ENCODE peak calls at places on chromosomes 1 and 21, in four cellular contexts. D, G, X and E are unnamed samples.

GRCh38 chr1:25922633-25923567 is 16.7 kb upstream of the STMN1 start:
- DNase-seq in G (peak), D (peak), X (no peak), E (no peak)

GRCh38 chr1:41664861-41665640 is 180.6 kb upstream of the EDN2 start:
- DNase-seq in D (no peak), G (no peak), X (peak), E (no peak)

GRCh38 chr1:32966900-32967299 is 2.3 kb upstream of the RNF19B start:
- DNase-seq in D (no peak), G (no peak), X (no peak), E (no peak)

GRCh38 chr1:47848985-47849610 is 148.1 kb downstream of the TRABD2B start:
- DNase-seq in G (no peak), D (no peak), X (no peak), E (no peak)

GRCh38 chr1:108691886-108692723 is at the start of gene PRPF38B:
- DNase-seq in D (peak), G (peak), X (peak), E (peak)

GRCh38 chr1:65449214-65449823 is 28.9 kb downstream of the LEPR start:
- DNase-seq in D (no peak), X (no peak), G (no peak), E (no peak)

GRCh38 chr1:47907192-47907528 is 90.0 kb downstream of the TRABD2B start:
- DNase-seq in X (no peak), G (no peak), D (no peak), E (no peak)

GRCh38 chr1:30965914-30966313 is 57.4 kb upstream of the SDC3 start:
- DNase-seq in X (no peak), G (no peak), D (no peak), E (no peak)

GRCh38 chr1:204828352-204828850 is 42.3 kb upstream of the NFASC start:
- DNase-seq in D (peak), X (no peak), G (peak), E (peak)

GRCh38 chr1:182085726-182086125 is 24.2 kb upstream of the ZNF648 start:
- DNase-seq in D (no peak), X (no peak), G (no peak), E (no peak)

GRCh38 chr21:38875694-38876492 is 70.2 kb downstream of the ETS2 start:
- DNase-seq in X (peak), D (no peak), G (no peak), E (no peak)

GRCh38 chr1:201552941-201553341 is 14.0 kb downstream of the NAV1 start:
- DNase-seq in G (peak), D (no peak), X (no peak), E (no peak)

GRCh38 chr1:42940851-42941639 is 17.6 kb downstream of the SLC2A1 start:
- DNase-seq in X (peak), G (no peak), D (no peak), E (no peak)

GRCh38 chr21:45938811-45939520 is 42.6 kb upstream of the COL6A1 start:
- DNase-seq in G (no peak), D (no peak), X (no peak), E (no peak)

GRCh38 chr1:26283871-26284596 is 4.1 kb downstream of the SH3BGRL3 start:
- DNase-seq in D (no peak), X (no peak), G (no peak), E (no peak)

GRCh38 chr1:165143437-165144065 is 213.0 kb downstream of the LMX1A start:
- DNase-seq in X (peak), D (no peak), G (no peak), E (no peak)

GRCh38 chr1:206575165-206575893 is 36.9 kb downstream of the EIF2D start:
- DNase-seq in X (peak), G (no peak), D (peak), E (no peak)

GRCh38 chr1:13543927-13544556 is 30.2 kb upstream of the LRRC38 start:
- DNase-seq in X (peak), G (peak), D (peak), E (no peak)

GRCh38 chr1:234431255-234431654 is 47.7 kb downstream of the TARBP1 start:
- DNase-seq in G (no peak), X (peak), D (no peak), E (no peak)

GRCh38 chr1:85463666-85464496 is 1.1 kb downstream of the DDAH1 start:
- DNase-seq in X (no peak), G (no peak), D (no peak), E (no peak)

GRCh38 chr21:30625449-30625848 is 5.0 kb downstream of the KRTAP20-4 start:
- DNase-seq in G (no peak), X (no peak), D (no peak), E (no peak)

GRCh38 chr1:70033934-70034333 is 171.4 kb downstream of the LRRC40 start:
- DNase-seq in D (no peak), G (no peak), X (no peak), E (no peak)

GRCh38 chr1:51044834-51045233 is 57.2 kb upstream of the C1orf185 start:
- DNase-seq in D (no peak), G (no peak), X (peak), E (no peak)

GRCh38 chr1:218693584-218693983 is 348.4 kb downstream of the TGFB2 start:
- DNase-seq in D (no peak), X (no peak), G (no peak), E (no peak)

GRCh38 chr21:46088189-46088588 is 9.7 kb upstream of the COL6A2 start:
- DNase-seq in G (no peak), D (no peak), X (no peak), E (no peak)

GRCh38 chr1:211831558-211832323 is 1.2 kb upstream of the LPGAT1 start:
- DNase-seq in X (no peak), G (no peak), D (no peak), E (no peak)

GRCh38 chr1:204431310-204432184 is 19.9 kb upstream of the PPP1R15B start:
- DNase-seq in X (peak), D (peak), G (peak), E (peak)

GRCh38 chr1:35692310-35692709 is 26.4 kb downstream of the C1orf216 start:
- DNase-seq in G (no peak), X (no peak), D (no peak), E (no peak)

GRCh38 chr1:43056981-43057391 is 98.3 kb upstream of the SLC2A1 start:
- DNase-seq in D (no peak), G (no peak), X (peak), E (no peak)

GRCh38 chr1:116878804-116879477 is 30.8 kb upstream of the PTGFRN start:
- DNase-seq in G (no peak), D (peak), X (peak), E (no peak)

GRCh38 chr1:207321790-207322530 is 482 bp downstream of the CD55 start:
- DNase-seq in D (no peak), G (no peak), X (no peak), E (no peak)

GRCh38 chr1:6123083-6123482 is 57.0 kb downstream of the CHD5 start:
- DNase-seq in X (no peak), G (no peak), D (no peak), E (no peak)

GRCh38 chr1:206923009-206923960 is 1.5 kb upstream of the FCMR start:
- DNase-seq in X (no peak), D (no peak), G (no peak), E (no peak)

DNA sequence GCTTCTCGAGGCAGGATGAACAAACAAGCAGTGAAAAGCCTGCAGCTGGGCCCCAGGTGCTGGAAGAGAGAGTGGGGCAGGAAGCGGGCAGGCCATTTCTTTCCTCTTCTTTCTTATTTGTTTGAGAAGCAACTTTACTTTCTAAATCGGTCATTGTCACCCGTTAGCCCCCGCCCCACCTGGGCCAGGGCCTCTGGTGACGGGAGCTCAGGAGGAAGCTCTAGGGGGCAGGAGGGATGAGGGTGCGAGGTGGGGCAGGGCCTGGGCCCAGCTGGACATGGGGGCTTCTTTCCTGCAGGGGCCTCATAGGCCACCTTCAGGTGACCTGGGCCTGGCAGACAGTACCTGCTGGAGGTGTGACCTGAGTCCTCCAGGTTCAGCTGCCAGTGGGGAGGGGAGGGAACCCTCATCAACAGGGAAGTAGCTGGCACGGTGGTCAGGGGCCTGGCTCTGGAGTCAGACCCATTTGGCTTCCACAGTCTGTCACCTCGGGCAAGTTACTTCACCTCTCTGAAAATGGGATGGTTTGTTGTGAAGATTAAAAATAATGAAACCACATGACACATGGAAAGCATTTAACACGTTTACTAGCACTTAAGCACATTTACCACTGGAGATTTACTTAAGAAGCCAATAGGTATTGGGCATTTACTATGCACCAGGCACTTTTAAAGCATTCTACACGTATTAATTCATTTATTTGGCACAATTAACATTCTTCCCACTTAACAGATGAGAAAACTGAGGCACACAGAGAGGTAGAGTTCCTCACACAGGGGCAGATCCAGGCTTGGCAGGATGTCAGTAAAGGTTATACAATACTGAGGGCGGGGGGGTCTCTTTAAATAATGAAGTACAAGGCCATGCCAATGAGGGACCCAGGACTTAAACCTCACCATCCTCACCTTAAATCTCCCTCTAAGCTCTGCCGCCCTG is 54.2 kb upstream of the ID3 start:
- DNase-seq in D (no peak), X (no peak), G (no peak), E (no peak)
- TF ChIP-seq CTCF in D (no peak), X (no peak), G (no peak), E (no peak)

GRCh38 chr1:209652873-209653401 is 712 bp upstream of the LAMB3 start:
- DNase-seq in G (peak), D (no peak), X (peak), E (no peak)

GRCh38 chr1:209651148-209651547 is 1.1 kb downstream of the LAMB3 start:
- DNase-seq in D (peak), X (peak), G (no peak), E (no peak)

GRCh38 chr1:209653915-209654351 is 1.7 kb upstream of the LAMB3 start:
- DNase-seq in D (no peak), X (peak), G (no peak), E (no peak)

GRCh38 chr1:209650454-209650853 is 1.8 kb downstream of the LAMB3 start:
- DNase-seq in G (no peak), X (no peak), D (no peak), E (no peak)

GRCh38 chr1:209652121-209652742 is at the start of gene LAMB3:
- DNase-seq in D (no peak), G (no peak), X (peak), E (no peak)
- TF ChIP-seq CTCF in D (no peak), G (no peak), X (no peak), E (no peak)

GRCh38 chr1:241423541-241424479 is 66.8 kb upstream of the RGS7 start:
- DNase-seq in X (no peak), G (peak), D (peak), E (no peak)
- TF ChIP-seq CTCF in X (no peak), G (peak), D (no peak), E (no peak)

GRCh38 chr21:34889287-34889536 is 159.9 kb downstream of the RUNX1 start:
- DNase-seq in X (peak), D (no peak), G (no peak), E (no peak)

GRCh38 chr21:34886554-34887385 is 162.3 kb downstream of the RUNX1 start:
- DNase-seq in G (no peak), X (no peak), D (peak), E (no peak)

GRCh38 chr21:34888569-34889286 is 160.4 kb downstream of the RUNX1 start:
- DNase-seq in D (peak), X (peak), G (peak), E (no peak)

GRCh38 chr21:34889537-34890257 is 159.4 kb downstream of the RUNX1 start:
- DNase-seq in G (no peak), X (peak), D (peak), E (no peak)

GRCh38 chr21:34887729-34888568 is 161.2 kb downstream of the RUNX1 start:
- DNase-seq in G (peak), D (peak), X (peak), E (no peak)
- TF ChIP-seq CTCF in G (no peak), D (no peak), X (no peak), E (no peak)

DNA sequence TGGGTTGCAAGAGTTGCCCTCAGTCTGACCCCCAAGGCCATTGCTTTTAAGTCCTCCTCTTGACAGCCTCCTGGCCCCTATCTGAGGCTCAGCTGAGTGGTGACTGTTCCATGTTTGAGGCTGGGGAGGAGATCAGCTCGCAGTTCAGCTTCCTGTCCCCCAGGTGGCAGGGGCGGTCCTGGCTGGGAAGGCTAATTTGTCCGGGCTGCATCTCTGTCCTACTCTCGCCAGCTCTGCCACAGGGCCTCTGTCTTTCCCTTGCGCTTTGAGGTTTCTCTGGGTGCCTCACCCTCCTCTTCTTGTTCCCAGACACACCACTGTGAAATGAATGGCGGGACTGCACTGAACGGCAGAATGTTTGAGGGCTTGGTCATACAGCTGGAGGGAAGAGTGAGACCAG is 157.3 kb downstream of the KCNJ6 start:
- DNase-seq in X (peak), D (peak), G (no peak), E (no peak)
- TF ChIP-seq CTCF in X (peak), D (peak), G (no peak), E (peak)

GRCh38 chr1:224503161-224504118 is 68.8 kb upstream of the WDR26 start:
- DNase-seq in X (peak), D (peak), G (peak), E (peak)
- TF ChIP-seq CTCF in X (peak), D (peak), G (peak), E (no peak)

GRCh38 chr1:55246331-55246730 is 31.2 kb upstream of the USP24 start:
- DNase-seq in X (no peak), D (no peak), G (no peak), E (no peak)
- TF ChIP-seq CTCF in X (no peak), D (no peak), G (no peak), E (no peak)

GRCh38 chr1:214551052-214551435 is 358 bp downstream of the PTPN14 start:
- DNase-seq in X (no peak), D (no peak), G (peak), E (no peak)

GRCh38 chr1:214553142-214553710 is 1.8 kb upstream of the PTPN14 start:
- DNase-seq in X (no peak), G (no peak), D (no peak), E (no peak)

GRCh38 chr1:214550339-214551051 is 907 bp downstream of the PTPN14 start:
- DNase-seq in X (no peak), G (no peak), D (no peak), E (no peak)

GRCh38 chr1:214552174-214552608 is 789 bp upstream of the PTPN14 start:
- DNase-seq in G (peak), X (peak), D (peak), E (no peak)

DNA sequence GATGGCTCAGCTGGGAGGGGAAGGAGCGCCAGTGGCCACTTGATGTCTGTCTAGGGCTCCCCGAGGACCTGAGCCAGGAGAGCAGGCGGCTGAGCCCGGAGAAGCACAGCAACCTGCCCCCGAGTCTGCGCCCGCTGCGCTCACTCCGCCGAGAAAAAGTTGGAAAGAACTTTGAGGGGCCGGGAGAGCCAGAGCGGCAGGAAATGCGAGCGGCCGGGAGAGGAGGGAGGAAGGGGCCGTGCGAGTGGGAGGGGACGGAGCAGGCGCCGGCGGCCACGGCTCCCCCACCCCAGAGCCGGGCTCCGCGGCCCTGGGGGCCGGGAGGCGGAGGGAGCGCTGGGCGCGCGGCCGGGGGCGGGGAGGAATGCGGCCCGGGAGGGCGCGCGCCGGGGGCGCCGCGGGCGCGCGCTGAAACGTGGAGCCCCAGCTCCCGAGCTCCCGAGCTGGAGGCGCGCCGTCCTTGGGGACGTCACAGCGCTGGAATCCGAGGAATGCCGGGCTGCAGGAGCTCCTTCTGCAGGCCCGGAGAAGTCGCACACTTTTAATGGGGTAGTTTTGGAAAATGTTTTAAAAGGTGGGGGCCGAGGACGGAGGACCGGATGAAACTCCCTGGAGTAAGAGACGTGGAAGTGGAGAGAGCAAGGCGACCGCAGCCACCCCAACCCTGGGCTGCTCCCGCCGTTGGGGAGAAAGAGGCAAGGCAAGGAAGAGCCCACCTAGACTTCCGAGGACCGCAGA is at the start of gene PTPN14:
- DNase-seq in X (peak), D (peak), G (peak), E (peak)
- TF ChIP-seq CTCF in X (peak), D (peak), G (no peak), E (peak)

GRCh38 chr1:40625476-40626382 is 39.8 kb downstream of the RIMS3 start:
- DNase-seq in D (no peak), G (peak), X (peak), E (no peak)

GRCh38 chr1:40622051-40622450 is 43.4 kb downstream of the RIMS3 start:
- DNase-seq in D (no peak), X (no peak), G (peak), E (no peak)

GRCh38 chr1:40622936-40623629 is 42.4 kb downstream of the RIMS3 start:
- DNase-seq in D (no peak), X (no peak), G (peak), E (no peak)

GRCh38 chr1:40626383-40626770 is 39.1 kb downstream of the RIMS3 start:
- DNase-seq in G (peak), D (no peak), X (no peak), E (no peak)

DNA sequence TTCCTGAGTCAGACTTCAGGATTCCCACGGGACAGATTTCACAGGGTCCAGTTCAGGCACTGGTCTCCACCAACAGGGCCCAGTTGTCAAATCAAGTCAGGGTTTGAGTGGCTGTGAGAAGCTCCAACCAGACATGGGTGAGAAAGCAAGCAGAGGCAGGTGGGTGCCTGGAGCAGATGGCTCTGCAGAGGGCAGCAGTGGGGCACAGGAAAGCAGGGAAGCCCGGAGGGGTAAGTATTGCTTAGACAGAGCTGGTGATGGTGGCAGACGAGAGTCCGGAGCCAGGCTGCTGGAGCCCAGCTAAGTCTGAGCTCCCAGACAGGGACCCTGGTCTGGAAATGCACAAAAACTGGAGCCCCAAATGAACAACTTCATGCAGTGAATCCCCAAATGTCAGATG is 40.4 kb downstream of the RIMS3 start:
- DNase-seq in X (peak), G (peak), D (peak), E (no peak)
- TF ChIP-seq CTCF in X (peak), G (peak), D (peak), E (peak)